ENCODE peak calls at places on chromosomes 11 and 22, in eight cellular contexts. M, E, F, B, T, D, Z and I are unnamed samples. For H3K36me3, the result is how much of the 10 kb centered on the place peaks cover.

GRCh38 chr11:65767406-65767805 is 13.4 kb downstream of the AP5B1 start:
- DNase-seq in B (no peak), Z (no peak), E (no peak), M (no peak), F (no peak), D (no peak), T (no peak), I (no peak)

GRCh38 chr11:109785714-109786113 is 307.5 kb upstream of the ZC3H12C start:
- DNase-seq in Z (no peak), D (peak), E (no peak), T (peak), F (no peak), B (no peak), M (no peak), I (no peak)

GRCh38 chr22:20967697-20968201 is 694 bp downstream of the AIFM3 start:
- DNase-seq in F (no peak), M (peak), Z (no peak), B (no peak), D (no peak), T (no peak), E (no peak), I (no peak)

GRCh38 chr11:11628651-11629050 is 6.8 kb upstream of the GALNT18 start:
- DNase-seq in M (peak), B (no peak), Z (no peak), T (no peak), E (no peak), D (no peak), F (no peak), I (no peak)

GRCh38 chr11:35927067-35927466 is 16.8 kb upstream of the LDLRAD3 start:
- DNase-seq in D (no peak), Z (no peak), B (no peak), M (no peak), T (no peak), E (no peak), F (no peak), I (no peak)

GRCh38 chr11:37504066-37504611 is 906.1 kb upstream of the RAG2 start:
- DNase-seq in T (peak), M (peak), E (no peak), F (no peak), B (no peak), D (peak), Z (no peak), I (peak)

GRCh38 chr11:84714316-84714780 is 912.8 kb downstream of the DLG2 start:
- DNase-seq in T (peak), E (no peak), Z (peak), B (peak), M (peak), D (peak), F (peak), I (peak)

GRCh38 chr11:1195690-1196515 is 27.0 kb upstream of the MUC5B start:
- DNase-seq in T (no peak), F (no peak), B (no peak), M (no peak), E (peak), Z (peak), D (no peak), I (no peak)

GRCh38 chr11:125625594-125626380 is 824 bp downstream of the CHEK1 start:
- DNase-seq in Z (peak), E (peak), M (peak), B (peak), T (peak), F (peak), D (peak), I (peak)

GRCh38 chr11:101014600-101015242 is 114.9 kb downstream of the PGR start:
- DNase-seq in B (no peak), E (no peak), F (no peak), D (no peak), M (no peak), T (no peak), Z (no peak), I (no peak)

GRCh38 chr22:30751529-30751928 is 56.9 kb downstream of the OSBP2 start:
- DNase-seq in B (no peak), E (no peak), D (no peak), T (no peak), M (no peak), Z (no peak), F (no peak), I (no peak)

GRCh38 chr11:134367781-134368180 is 36.0 kb downstream of the GLB1L2 start:
- DNase-seq in E (peak), D (no peak), Z (no peak), F (no peak), M (no peak), T (no peak), B (no peak), I (no peak)

GRCh38 chr11:57480409-57481137 is 20.2 kb downstream of the RTN4RL2 start:
- DNase-seq in F (peak), E (no peak), B (peak), T (peak), D (peak), Z (peak), M (peak), I (peak)

GRCh38 chr11:57357827-57358226 is 19.7 kb downstream of the P2RX3 start:
- DNase-seq in E (no peak), T (peak), F (no peak), Z (no peak), D (no peak), M (no peak), B (no peak), I (no peak)

GRCh38 chr11:119417726-119418540 is 5.0 kb downstream of the THY1 start:
- DNase-seq in B (no peak), E (no peak), M (peak), D (peak), Z (no peak), T (peak), F (no peak), I (no peak)

GRCh38 chr22:47332246-47332980 is 570.0 kb downstream of the TBC1D22A start:
- DNase-seq in T (no peak), B (no peak), F (no peak), E (no peak), D (no peak), M (no peak), Z (no peak), I (no peak)

GRCh38 chr11:18522388-18522787 is 4.4 kb downstream of the TSG101 start:
- DNase-seq in M (peak), Z (no peak), B (no peak), F (no peak), D (no peak), E (no peak), T (no peak), I (no peak)

GRCh38 chr11:21640491-21640890 is 552.4 kb upstream of the ANO5 start:
- DNase-seq in B (no peak), Z (no peak), E (no peak), M (no peak), D (no peak), F (no peak), T (no peak), I (no peak)

GRCh38 chr11:115391598-115391997 is 112.6 kb downstream of the CADM1 start:
- DNase-seq in M (peak), D (no peak), E (no peak), F (no peak), Z (no peak), B (no peak), T (peak), I (no peak)

GRCh38 chr11:126210871-126211235 is 597 bp downstream of the RPUSD4 start:
- DNase-seq in F (no peak), B (no peak), M (no peak), D (no peak), Z (no peak), E (no peak), T (no peak), I (no peak)

GRCh38 chr22:24474221-24474620 is 20.9 kb upstream of the UPB1 start:
- DNase-seq in Z (no peak), E (no peak), F (no peak), T (peak), M (no peak), B (no peak), D (peak), I (no peak)

GRCh38 chr11:59224419-59224928 is 11.7 kb upstream of the MPEG1 start:
- DNase-seq in E (peak), F (peak), M (no peak), Z (no peak), D (peak), T (no peak), B (no peak), I (no peak)

GRCh38 chr11:88313441-88313840 is 24.1 kb downstream of the CTSC start:
- DNase-seq in M (no peak), Z (no peak), F (no peak), T (peak), B (no peak), E (no peak), D (no peak), I (no peak)

GRCh38 chr22:39575552-39575825 is 4.9 kb downstream of the CACNA1I start:
- DNase-seq in M (no peak), F (no peak), E (no peak), T (no peak), Z (no peak), B (no peak), D (no peak), I (no peak)

GRCh38 chr22:23380230-23380573 is 199.9 kb downstream of the IGLL1 start:
- DNase-seq in T (no peak), Z (no peak), D (no peak), B (no peak), M (no peak), E (no peak), F (no peak), I (no peak)
- H3K36me3 ChIP-seq in T (under half), Z (under half), D (under half), B (under half), M (under half), E (under half), F (under half), I (under half)

DNA sequence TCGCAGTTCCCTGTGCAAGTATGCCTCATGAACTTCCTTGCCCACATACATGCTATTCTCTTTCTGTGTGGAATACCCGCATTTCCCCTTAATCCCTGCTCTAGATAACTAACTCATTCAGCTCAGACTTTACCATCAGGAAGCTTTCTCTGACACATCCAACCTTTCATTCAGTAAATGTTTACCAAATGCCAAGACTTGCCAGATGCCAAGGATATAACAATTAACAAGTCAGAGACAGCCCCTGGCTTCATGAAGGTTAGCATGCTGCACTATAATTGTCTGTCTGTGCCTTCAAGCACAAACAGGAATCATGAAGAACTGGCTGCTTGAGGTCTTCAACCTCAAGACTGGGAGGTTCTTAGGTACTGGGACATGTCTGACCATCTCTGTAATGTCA is 71.2 kb upstream of the GDPD4 start:
- DNase-seq in E (no peak), M (no peak), B (no peak), T (no peak), D (peak), F (no peak), Z (no peak), I (no peak)
- H3K36me3 ChIP-seq in E (under half), M (under half), B (under half), T (under half), D (under half), F (under half), Z (under half), I (under half)

GRCh38 chr11:13367115-13367514 is 89.5 kb downstream of the BMAL1 start:
- DNase-seq in T (no peak), B (no peak), D (no peak), M (no peak), Z (no peak), F (no peak), E (no peak), I (no peak)

GRCh38 chr11:13364388-13364787 is 86.8 kb downstream of the BMAL1 start:
- DNase-seq in T (no peak), Z (no peak), D (no peak), M (no peak), F (no peak), E (no peak), B (no peak), I (no peak)

GRCh38 chr11:13362596-13363109 is 85.1 kb downstream of the BMAL1 start:
- DNase-seq in Z (no peak), F (no peak), M (no peak), D (no peak), B (no peak), T (no peak), E (no peak), I (no peak)

GRCh38 chr11:13366266-13367026 is 88.9 kb downstream of the BMAL1 start:
- DNase-seq in T (peak), D (no peak), B (no peak), F (no peak), Z (no peak), E (no peak), M (no peak), I (no peak)

GRCh38 chr11:13368041-13368446 is 90.5 kb downstream of the BMAL1 start:
- DNase-seq in D (no peak), M (no peak), F (no peak), Z (no peak), B (no peak), T (peak), E (no peak), I (no peak)
- H3K36me3 ChIP-seq in D (under half), M (under half), F (under half), Z (half or more), B (under half), T (under half), E (under half), I (under half)

GRCh38 chr22:41394012-41394356 is 12.2 kb downstream of the TEF start:
- DNase-seq in M (no peak), F (no peak), E (no peak), T (no peak), D (no peak), Z (no peak), B (no peak), I (no peak)
- H3K36me3 ChIP-seq in M (under half), F (under half), E (under half), T (under half), D (under half), Z (half or more), B (under half), I (half or more)

GRCh38 chr22:19132693-19133400 is 1.7 kb downstream of the TSSK2 start:
- DNase-seq in D (no peak), M (no peak), Z (no peak), B (no peak), T (no peak), F (no peak), E (no peak), I (no peak)

GRCh38 chr22:19134176-19134831 is 3.2 kb downstream of the TSSK2 start:
- DNase-seq in D (no peak), T (no peak), Z (no peak), F (no peak), B (no peak), M (no peak), E (no peak), I (no peak)

GRCh38 chr22:19136915-19137314 is 5.8 kb downstream of the TSSK2 start:
- DNase-seq in B (no peak), Z (no peak), F (no peak), D (no peak), T (no peak), M (no peak), E (no peak), I (no peak)

GRCh38 chr22:19133561-19133960 is 2.5 kb downstream of the TSSK2 start:
- DNase-seq in Z (no peak), M (no peak), F (no peak), B (no peak), T (no peak), E (no peak), D (no peak), I (no peak)

GRCh38 chr22:19134874-19135273 is 3.8 kb downstream of the TSSK2 start:
- DNase-seq in F (no peak), M (no peak), Z (no peak), B (no peak), E (no peak), D (no peak), T (no peak), I (no peak)
- H3K36me3 ChIP-seq in F (under half), M (under half), Z (half or more), B (under half), E (under half), D (under half), T (half or more), I (half or more)

GRCh38 chr11:127993788-127994187 is 593.6 kb downstream of the ETS1 start:
- DNase-seq in Z (no peak), B (no peak), T (no peak), D (no peak), M (peak), F (no peak), E (no peak), I (no peak)
- H3K36me3 ChIP-seq in Z (under half), B (under half), T (under half), D (under half), M (under half), F (under half), E (under half), I (under half)